ENCODE peak calls at places on chromosomes 16 and 17, in five cellular contexts. N is heart right ventricle, J is body of pancreas, B is psoas muscle, L is transverse colon. S is an unnamed sample.

GRCh38 chr17:81838753-81839255 is 4.0 kb upstream of the PPP1R27 start:
- DNase-seq in B (no peak), L (no peak), J (no peak), N (no peak), S (no peak)

GRCh38 chr17:56867948-56868376 is 34.0 kb downstream of the DGKE start:
- DNase-seq in N (no peak), J (no peak), L (no peak), B (no peak), S (no peak)

GRCh38 chr17:6489016-6489550 is 44.8 kb downstream of the PIMREG start:
- DNase-seq in L (no peak), N (no peak), J (no peak), B (no peak), S (no peak)

GRCh38 chr16:74625500-74626350 is 18.8 kb upstream of the GLG1 start:
- DNase-seq in B (no peak), J (no peak), N (no peak), L (no peak), S (no peak)

GRCh38 chr16:3363793-3364192 is 8.1 kb downstream of the OR2C1 start:
- DNase-seq in B (no peak), J (no peak), N (no peak), L (no peak), S (no peak)

GRCh38 chr17:15236281-15237105 is 28.6 kb downstream of the PMP22 start:
- DNase-seq in J (no peak), B (no peak), N (no peak), L (no peak), S (no peak)

GRCh38 chr17:82814834-82815233 is 25.0 kb downstream of the ZNF750 start:
- DNase-seq in L (peak; percentile 46), N (no peak), J (no peak), B (no peak), S (no peak)

GRCh38 chr17:47925677-47925987 is 15.7 kb upstream of the PNPO start:
- DNase-seq in N (no peak), B (no peak), L (no peak), J (no peak), S (no peak)

GRCh38 chr16:1743376-1744337 is 27.7 kb downstream of the NME3 start:
- DNase-seq in L (no peak), N (no peak), J (no peak), B (no peak), S (no peak)

GRCh38 chr17:10144976-10145375 is 53.4 kb downstream of the GAS7 start:
- DNase-seq in J (no peak), N (no peak), L (no peak), B (no peak), S (no peak)

GRCh38 chr17:28519236-28519635 is 13.1 kb downstream of the FOXN1 start:
- DNase-seq in B (no peak), J (no peak), L (peak; percentile 35), N (no peak), S (no peak)
- H3K4me3 ChIP-seq in B (no peak overlapping the region), J (no peak overlapping the region), L (no peak overlapping the region), N (no peak overlapping the region), S (no peak overlapping the region)

GRCh38 chr17:17837380-17837821 is 615 bp upstream of the SREBF1 start:
- DNase-seq in L (no peak), N (no peak), J (peak; percentile 56), B (peak; percentile 58), S (no peak)
- H3K4me1 ChIP-seq in L (peaks cover 31% of the 10 kb centered on the region), N (peaks cover 76% of the 10 kb centered on the region), J (peaks cover 80% of the 10 kb centered on the region), B (peaks cover 63% of the 10 kb centered on the region), S (peaks cover 85% of the 10 kb centered on the region)

GRCh38 chr17:77371117-77371887 is 230.5 kb downstream of the SEC14L1 start:
- DNase-seq in N (no peak), B (peak; percentile 23), J (no peak), L (no peak), S (no peak)

GRCh38 chr17:77373298-77374169 is 232.8 kb downstream of the SEC14L1 start:
- DNase-seq in J (peak; percentile 45), B (peak; percentile 56), L (peak; percentile 37), N (peak; percentile 69), S (peak; percentile 50)

GRCh38 chr17:77371888-77372443 is 231.2 kb downstream of the SEC14L1 start:
- DNase-seq in L (no peak), J (no peak), N (no peak), B (no peak), S (peak; percentile 15)

GRCh38 chr17:77374170-77374936 is 233.6 kb downstream of the SEC14L1 start:
- DNase-seq in N (peak; percentile 83), B (peak; percentile 79), J (peak; percentile 72), L (peak; percentile 78), S (peak; percentile 87)

GRCh38 chr17:77372444-77373297 is 231.9 kb downstream of the SEC14L1 start:
- DNase-seq in N (peak; percentile 92), J (peak; percentile 61), B (peak; percentile 83), L (peak; percentile 81), S (peak; percentile 91)
- H3K4me3 ChIP-seq in N (peak overlapping the region; percentile 93), J (no peak overlapping the region), B (peak overlapping the region; percentile 79), L (peak overlapping the region; percentile 73), S (peak overlapping the region; percentile 98)

GRCh38 chr16:67158637-67159600 is 790 bp downstream of the TRADD start:
- DNase-seq in J (peak; percentile 61), N (no peak), B (no peak), L (peak; percentile 82), S (peak; percentile 36)

GRCh38 chr16:67155305-67156145 is 4.2 kb downstream of the TRADD start:
- DNase-seq in B (peak; percentile 80), N (peak; percentile 81), L (peak; percentile 80), J (peak; percentile 82), S (peak; percentile 72)

GRCh38 chr16:67156146-67156844 is 3.4 kb downstream of the TRADD start:
- DNase-seq in L (no peak), B (no peak), J (no peak), N (no peak), S (no peak)

GRCh38 chr16:67157892-67158635 is 1.6 kb downstream of the TRADD start:
- DNase-seq in J (no peak), N (no peak), B (no peak), L (no peak), S (no peak)

GRCh38 chr16:67157106-67157748 is 2.5 kb downstream of the TRADD start:
- DNase-seq in B (no peak), L (no peak), J (no peak), N (no peak), S (no peak)
- H3K4me1 ChIP-seq in B (peaks cover 21% of the 10 kb centered on the region), L (peaks cover 12% of the 10 kb centered on the region), J (peaks cover 44% of the 10 kb centered on the region), N (peaks cover 38% of the 10 kb centered on the region), S (peaks cover 51% of the 10 kb centered on the region)

S was measured in left ventricle myocardium inferior.